ENCODE peak calls at places on chromosome 16, in four cellular contexts. One of them, this sample, is unnamed. For H3K27me3, the result is how much of the 10 kb centered on the place peaks cover.

GRCh38 chr16:86020971-86021370 is 122.0 kb downstream of the IRF8 start:
- DNase-seq in HCT116: no peak
- DNase-seq in K562: no peak
- DNase-seq in HepG2: no peak
- DNase-seq in this sample: no peak

GRCh38 chr16:74449470-74449869 is 28.2 kb upstream of the CLEC18B start:
- DNase-seq in HCT116: peak
- DNase-seq in K562: no peak
- DNase-seq in HepG2: no peak
- DNase-seq in this sample: no peak

GRCh38 chr16:29830774-29831173 is 10.5 kb downstream of the MVP start:
- DNase-seq in HCT116: no peak
- DNase-seq in K562: no peak
- DNase-seq in HepG2: no peak
- DNase-seq in this sample: no peak

GRCh38 chr16:65728172-65728571 is 606.3 kb upstream of the CDH11 start:
- DNase-seq in HCT116: no peak
- DNase-seq in K562: no peak
- DNase-seq in HepG2: no peak
- DNase-seq in this sample: no peak

GRCh38 chr16:84088695-84089395 is 27.9 kb downstream of the MBTPS1 start:
- DNase-seq in HCT116: no peak
- DNase-seq in K562: no peak
- DNase-seq in HepG2: peak
- DNase-seq in this sample: no peak

GRCh38 chr16:51648521-51648920 is 497.5 kb upstream of the SALL1 start:
- DNase-seq in HCT116: no peak
- DNase-seq in K562: no peak
- DNase-seq in HepG2: no peak
- DNase-seq in this sample: no peak

GRCh38 chr16:46900464-46901235 is 16.5 kb downstream of the GPT2 start:
- DNase-seq in HCT116: no peak
- DNase-seq in K562: no peak
- DNase-seq in HepG2: no peak
- DNase-seq in this sample: no peak

GRCh38 chr16:70331588-70332358 is 14.9 kb upstream of the DDX19A start:
- DNase-seq in HCT116: no peak
- DNase-seq in K562: no peak
- DNase-seq in HepG2: no peak
- DNase-seq in this sample: no peak

GRCh38 chr16:28180660-28181556 is 30.9 kb downstream of the XPO6 start:
- DNase-seq in HCT116: no peak
- DNase-seq in K562: no peak
- DNase-seq in HepG2: no peak
- DNase-seq in this sample: no peak

GRCh38 chr16:8644513-8645140 is 23.1 kb downstream of the METTL22 start:
- DNase-seq in HCT116: no peak
- DNase-seq in K562: no peak
- DNase-seq in HepG2: no peak
- DNase-seq in this sample: no peak

GRCh38 chr16:22300427-22301071 is 3.3 kb downstream of the POLR3E start:
- DNase-seq in HCT116: no peak
- DNase-seq in K562: peak
- DNase-seq in HepG2: peak
- DNase-seq in this sample: no peak

GRCh38 chr16:64983983-64984382 is 137.9 kb downstream of the CDH11 start:
- DNase-seq in HCT116: no peak
- DNase-seq in K562: peak
- DNase-seq in HepG2: peak
- DNase-seq in this sample: no peak

GRCh38 chr16:49620868-49621239 is 235.1 kb downstream of the ZNF423 start:
- DNase-seq in HCT116: no peak
- DNase-seq in K562: peak
- DNase-seq in HepG2: no peak
- DNase-seq in this sample: no peak

GRCh38 chr16:77788196-77789084 is at the start of gene VAT1L:
- DNase-seq in HCT116: no peak
- DNase-seq in K562: no peak
- DNase-seq in HepG2: no peak
- DNase-seq in this sample: no peak

GRCh38 chr16:23940111-23940510 is 104.3 kb downstream of the PRKCB start:
- DNase-seq in HCT116: no peak
- DNase-seq in K562: no peak
- DNase-seq in HepG2: no peak
- DNase-seq in this sample: no peak

GRCh38 chr16:50166511-50167500 is 13.7 kb downstream of the TENT4B start:
- DNase-seq in HCT116: no peak
- DNase-seq in K562: no peak
- DNase-seq in HepG2: peak
- DNase-seq in this sample: no peak

GRCh38 chr16:53789159-53789558 is 85.2 kb downstream of the FTO start:
- DNase-seq in HCT116: no peak
- DNase-seq in K562: no peak
- DNase-seq in HepG2: no peak
- DNase-seq in this sample: no peak

GRCh38 chr16:495127-495748 is 32.3 kb upstream of the CAPN15 start:
- DNase-seq in HCT116: no peak
- DNase-seq in K562: peak
- DNase-seq in HepG2: peak
- DNase-seq in this sample: peak

GRCh38 chr16:3890091-3890490 is 9.6 kb upstream of the CREBBP start:
- DNase-seq in HCT116: no peak
- DNase-seq in K562: no peak
- DNase-seq in HepG2: no peak
- DNase-seq in this sample: no peak

GRCh38 chr16:16025214-16025968 is 76.0 kb downstream of the ABCC1 start:
- DNase-seq in HCT116: no peak
- DNase-seq in K562: peak
- DNase-seq in HepG2: no peak
- DNase-seq in this sample: no peak

GRCh38 chr16:70684146-70685060 is 1.4 kb downstream of the MTSS2 start:
- DNase-seq in HCT116: no peak
- DNase-seq in K562: no peak
- DNase-seq in HepG2: no peak
- DNase-seq in this sample: no peak

GRCh38 chr16:85152414-85153030 is 40.2 kb upstream of the CIBAR2 start:
- DNase-seq in HCT116: no peak
- DNase-seq in K562: no peak
- DNase-seq in HepG2: no peak
- DNase-seq in this sample: no peak

GRCh38 chr16:85720319-85720637 is 30.6 kb downstream of the C16orf74 start:
- DNase-seq in HCT116: no peak
- DNase-seq in K562: no peak
- DNase-seq in HepG2: peak
- DNase-seq in this sample: no peak

GRCh38 chr16:53083123-53083522 is 28.3 kb downstream of the CHD9 start:
- DNase-seq in HCT116: no peak
- DNase-seq in K562: no peak
- DNase-seq in HepG2: no peak
- DNase-seq in this sample: no peak

GRCh38 chr16:79159650-79160049 is 440.9 kb downstream of the MAF start:
- DNase-seq in HCT116: no peak
- DNase-seq in K562: no peak
- DNase-seq in HepG2: no peak
- DNase-seq in this sample: no peak

DNA sequence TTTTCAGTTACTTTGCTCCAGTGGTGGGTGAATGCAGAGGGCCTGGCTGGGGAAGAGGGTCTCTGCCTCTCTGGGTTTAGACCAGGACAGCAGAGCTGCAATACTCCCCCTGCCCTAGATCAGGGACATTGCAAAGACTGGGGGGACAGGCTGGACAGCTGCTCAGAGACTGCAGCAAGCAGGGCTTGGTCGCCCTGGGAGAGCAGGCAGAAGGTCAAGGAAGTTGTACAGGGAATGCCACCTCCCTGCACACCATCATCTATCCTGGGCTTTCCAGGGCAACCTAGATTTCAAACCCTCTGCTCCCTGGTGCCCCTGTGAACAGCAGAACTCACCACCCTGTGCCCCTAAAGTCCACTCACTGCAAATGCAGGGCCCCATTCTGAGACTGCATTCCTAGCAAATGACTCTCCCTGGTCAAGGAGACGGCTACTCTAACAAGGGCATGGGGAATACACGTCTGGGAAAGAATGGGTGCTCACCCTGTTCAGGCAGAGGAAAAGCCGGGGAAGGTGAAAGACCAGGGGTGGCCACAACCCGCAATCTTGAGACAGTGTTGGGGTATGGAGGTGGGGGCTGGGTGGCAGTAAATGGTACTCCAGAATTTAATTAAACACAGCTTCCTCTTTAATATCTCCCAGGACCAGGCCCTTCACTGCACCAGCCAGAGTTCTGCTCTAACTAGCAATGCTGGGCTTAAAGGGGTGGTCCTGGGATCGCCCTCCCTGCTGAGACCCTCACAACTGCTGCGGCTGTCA is 1.0 kb downstream of the KIFC3 start:
- DNase-seq in HCT116: no peak
- DNase-seq in K562: no peak
- DNase-seq in HepG2: no peak
- DNase-seq in this sample: no peak
- TF ChIP-seq TCF7L2 in HCT116: no peak
- TF ChIP-seq TCF7L2 in K562: no peak
- TF ChIP-seq TCF7L2 in HepG2: no peak
- TF ChIP-seq TCF7L2 in this sample: no peak

DNA sequence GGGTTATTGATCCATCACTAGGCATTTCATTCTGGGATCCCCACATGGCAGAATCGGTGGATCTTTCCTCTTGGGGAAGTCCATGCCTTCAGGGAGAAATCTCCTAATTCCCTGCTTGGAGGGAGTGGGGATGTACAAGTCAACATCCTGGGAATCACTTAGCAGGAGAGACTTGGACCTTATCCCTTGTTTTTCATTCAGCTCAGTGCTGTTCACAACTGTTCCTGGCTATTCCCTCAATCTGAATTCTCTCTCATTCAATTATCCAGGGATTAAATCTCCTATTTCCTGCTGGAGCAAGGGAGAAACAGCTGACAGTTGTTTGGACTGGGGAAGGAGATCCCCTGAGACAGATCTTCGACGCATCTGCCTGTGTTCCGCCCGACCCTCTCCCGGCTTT is 115.6 kb upstream of the GNAO1 start:
- DNase-seq in HCT116: no peak
- DNase-seq in K562: no peak
- DNase-seq in HepG2: no peak
- DNase-seq in this sample: no peak
- H3K27me3 ChIP-seq in HCT116: under half
- H3K27me3 ChIP-seq in K562: under half
- H3K27me3 ChIP-seq in HepG2: under half
- H3K27me3 ChIP-seq in this sample: under half

GRCh38 chr16:11499295-11500089 is 87.2 kb downstream of the LITAF start:
- DNase-seq in HCT116: peak
- DNase-seq in K562: no peak
- DNase-seq in HepG2: no peak
- DNase-seq in this sample: no peak
- TF ChIP-seq TCF7L2 in HCT116: no peak
- TF ChIP-seq TCF7L2 in K562: no peak
- TF ChIP-seq TCF7L2 in HepG2: no peak
- TF ChIP-seq TCF7L2 in this sample: no peak

GRCh38 chr16:89037261-89038152 is 56.1 kb upstream of the ACSF3 start:
- DNase-seq in HCT116: no peak
- DNase-seq in K562: peak
- DNase-seq in HepG2: no peak
- DNase-seq in this sample: no peak
- H3K27me3 ChIP-seq in HCT116: under half
- H3K27me3 ChIP-seq in K562: half or more
- H3K27me3 ChIP-seq in HepG2: half or more
- H3K27me3 ChIP-seq in this sample: under half

GRCh38 chr16:67278773-67279295 is 498 bp upstream of the PLEKHG4 start:
- DNase-seq in HCT116: no peak
- DNase-seq in K562: peak
- DNase-seq in HepG2: no peak
- DNase-seq in this sample: no peak

GRCh38 chr16:67280090-67281015 is 1.0 kb downstream of the PLEKHG4 start:
- DNase-seq in HCT116: no peak
- DNase-seq in K562: no peak
- DNase-seq in HepG2: no peak
- DNase-seq in this sample: no peak

GRCh38 chr16:67279296-67280089 is at the start of gene PLEKHG4:
- DNase-seq in HCT116: peak
- DNase-seq in K562: no peak
- DNase-seq in HepG2: peak
- DNase-seq in this sample: no peak

GRCh38 chr16:67277294-67277998 is 1.9 kb upstream of the PLEKHG4 start:
- DNase-seq in HCT116: peak
- DNase-seq in K562: peak
- DNase-seq in HepG2: peak
- DNase-seq in this sample: peak

GRCh38 chr16:67277999-67278772 is 1.1 kb upstream of the PLEKHG4 start:
- DNase-seq in HCT116: no peak
- DNase-seq in K562: no peak
- DNase-seq in HepG2: peak
- DNase-seq in this sample: no peak
- TF ChIP-seq TCF7L2 in HCT116: no peak
- TF ChIP-seq TCF7L2 in K562: no peak
- TF ChIP-seq TCF7L2 in HepG2: no peak
- TF ChIP-seq TCF7L2 in this sample: no peak

GRCh38 chr16:87100306-87101058 is 216.7 kb downstream of the C16orf95 start:
- DNase-seq in HCT116: no peak
- DNase-seq in K562: no peak
- DNase-seq in HepG2: no peak
- DNase-seq in this sample: no peak
- H3K27me3 ChIP-seq in HCT116: under half
- H3K27me3 ChIP-seq in K562: under half
- H3K27me3 ChIP-seq in HepG2: under half
- H3K27me3 ChIP-seq in this sample: under half

GRCh38 chr16:67883872-67884261 is 818 bp upstream of the NRN1L start:
- DNase-seq in HCT116: peak
- DNase-seq in K562: peak
- DNase-seq in HepG2: peak
- DNase-seq in this sample: no peak
- TF ChIP-seq TCF7L2 in HCT116: no peak
- TF ChIP-seq TCF7L2 in K562: no peak
- TF ChIP-seq TCF7L2 in HepG2: no peak
- TF ChIP-seq TCF7L2 in this sample: no peak